ENCODE peak calls at places on chromosome 10, in six cellular contexts. U is CD4-positive, alpha-beta memory T cell; N is thoracic aorta; K is neural progenitor cell; C is tibial artery; I is CD8-positive, alpha-beta memory T cell. M is an unnamed sample.

GRCh38 chr10:119677904-119678755 is 26.9 kb downstream of the BAG3 start:
- DNase-seq in U (no peak), N (no peak), K (no peak), C (no peak), I (no peak), M (no peak)

GRCh38 chr10:29895436-29895835 is 163.9 kb downstream of the JCAD start:
- DNase-seq in U (no peak), N (peak; percentile 80), K (peak; percentile 41), C (peak; percentile 84), I (no peak), M (peak; percentile 91)

GRCh38 chr10:31134303-31134928 is 102.8 kb upstream of the ZNF438 start:
- DNase-seq in U (no peak), N (no peak), K (no peak), C (no peak), I (no peak), M (no peak)

GRCh38 chr10:35386594-35387174 is 50.4 kb downstream of the CCNY start:
- DNase-seq in U (no peak), N (no peak), K (peak; percentile 57), C (no peak), I (no peak), M (no peak)

GRCh38 chr10:13450078-13450477 is 78.7 kb downstream of the BEND7 start:
- DNase-seq in U (no peak), N (no peak), K (no peak), C (no peak), I (no peak), M (no peak)

GRCh38 chr10:83166344-83166743 is 973.0 kb upstream of the GHITM start:
- DNase-seq in U (no peak), N (no peak), K (peak; percentile 81), C (no peak), I (no peak), M (no peak)

GRCh38 chr10:86900955-86901354 is 56.5 kb downstream of the MMRN2 start:
- DNase-seq in U (no peak), N (peak; percentile 44), K (no peak), C (peak; percentile 60), I (no peak), M (peak; percentile 83)

GRCh38 chr10:44804661-44805060 is 106.5 kb upstream of the TMEM72 start:
- DNase-seq in U (no peak), N (no peak), K (no peak), C (no peak), I (no peak), M (no peak)

GRCh38 chr10:63219749-63220148 is 86.6 kb downstream of the NRBF2 start:
- DNase-seq in U (no peak), N (no peak), K (no peak), C (no peak), I (no peak), M (no peak)

GRCh38 chr10:4704034-4704545 is 121.9 kb upstream of the AKR1E2 start:
- DNase-seq in U (no peak), N (no peak), K (no peak), C (no peak), I (no peak), M (no peak)

GRCh38 chr10:76497671-76498070 is 1066.2 kb downstream of the LRMDA start:
- DNase-seq in U (no peak), N (no peak), K (no peak), C (no peak), I (no peak), M (no peak)

GRCh38 chr10:70851597-70852475 is 36.1 kb downstream of the SGPL1 start:
- DNase-seq in U (no peak), N (no peak), K (no peak), C (no peak), I (no peak), M (no peak)

GRCh38 chr10:113362645-113363091 is 190.2 kb upstream of the HABP2 start:
- DNase-seq in U (no peak), N (no peak), K (no peak), C (peak; percentile 78), I (no peak), M (no peak)

GRCh38 chr10:34290412-34291082 is 524.5 kb downstream of the PARD3 start:
- DNase-seq in U (no peak), N (peak; percentile 26), K (no peak), C (peak; percentile 40), I (no peak), M (peak; percentile 77)

GRCh38 chr10:101321073-101321472 is 32.9 kb upstream of the BTRC start:
- DNase-seq in U (no peak), N (no peak), K (peak; percentile 31), C (no peak), I (no peak), M (no peak)

GRCh38 chr10:63757067-63757466 is 235.9 kb downstream of the REEP3 start:
- DNase-seq in U (no peak), N (no peak), K (no peak), C (no peak), I (no peak), M (no peak)

GRCh38 chr10:73590881-73591577 is at the start of gene USP54:
- DNase-seq in U (peak; percentile 21), N (no peak), K (peak; percentile 69), C (no peak), I (peak; percentile 14), M (no peak)

GRCh38 chr10:125154529-125154928 is 5.8 kb downstream of the CTBP2 start:
- DNase-seq in U (no peak), N (no peak), K (no peak), C (no peak), I (no peak), M (no peak)

GRCh38 chr10:59793924-59794323 is 40.7 kb upstream of the MRLN start:
- DNase-seq in U (no peak), N (no peak), K (no peak), C (no peak), I (no peak), M (no peak)

GRCh38 chr10:15824498-15824897 is 35.8 kb downstream of the MINDY3 start:
- DNase-seq in U (no peak), N (no peak), K (no peak), C (no peak), I (no peak), M (no peak)

GRCh38 chr10:6074489-6075301 is 12.5 kb upstream of the IL2RA start:
- DNase-seq in U (no peak), N (no peak), K (no peak), C (no peak), I (no peak), M (peak; percentile 53)

GRCh38 chr10:15579605-15580004 is 140.1 kb downstream of the ITGA8 start:
- DNase-seq in U (no peak), N (no peak), K (no peak), C (no peak), I (no peak), M (no peak)

DNA sequence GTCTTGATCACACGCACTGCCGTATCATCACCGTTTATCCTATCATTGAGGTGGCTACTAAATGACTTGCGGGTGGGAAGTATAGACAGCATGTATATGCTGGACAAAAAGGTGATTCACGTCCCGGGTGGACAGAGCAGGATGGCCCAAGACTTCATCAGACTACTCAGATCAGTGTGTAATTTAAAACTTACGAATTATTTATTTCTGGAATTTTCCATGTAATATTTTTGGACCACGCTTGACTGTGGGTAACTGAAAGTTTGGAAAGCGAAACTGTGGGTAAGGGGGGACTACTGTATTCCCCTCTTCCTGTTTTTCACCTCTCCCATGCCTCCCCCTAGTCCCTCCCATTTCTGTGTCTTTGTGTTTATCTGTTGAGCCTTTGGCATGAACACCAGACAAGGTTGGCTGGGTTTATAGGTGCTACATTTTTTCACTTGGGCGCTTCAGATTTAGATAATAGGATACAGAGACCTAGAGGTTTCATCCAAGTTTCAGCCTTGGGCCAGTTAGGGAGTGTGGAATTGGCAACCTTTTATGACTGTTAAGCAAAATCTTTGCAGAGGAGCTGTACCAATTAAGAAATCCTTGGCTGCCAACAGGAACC is 55.8 kb downstream of the RBM20 start:
- DNase-seq in U (no peak), N (no peak), K (no peak), C (no peak), I (no peak), M (peak; percentile 33)
- H3K27ac ChIP-seq in U (no peak overlapping the region), N (peak overlapping the region; percentile 1), K (no peak overlapping the region), C (no peak overlapping the region), I (no peak overlapping the region), M (peak overlapping the region; percentile 66)

DNA sequence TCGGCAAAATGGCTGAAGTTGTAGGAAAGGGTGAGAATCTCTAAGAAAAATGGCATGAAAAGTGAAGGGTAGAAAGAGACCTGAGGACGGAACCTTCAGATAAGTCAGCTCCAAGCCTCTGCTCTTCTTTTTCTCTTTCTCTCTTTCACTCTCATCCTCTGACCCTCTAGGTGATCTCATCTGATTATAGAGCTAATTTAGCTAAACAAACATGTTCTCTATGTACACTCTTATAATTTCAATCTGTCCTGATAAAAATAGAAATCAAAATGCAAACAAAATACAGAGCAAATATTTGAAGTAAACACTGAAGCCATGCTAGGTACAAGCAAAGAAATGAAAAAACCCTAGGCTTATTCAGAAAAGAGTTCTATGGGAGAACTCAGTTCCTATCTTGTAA is 14.4 kb upstream of the CUBN start:
- DNase-seq in U (no peak), N (no peak), K (no peak), C (no peak), I (no peak), M (no peak)
- H3K27ac ChIP-seq in U (no peak overlapping the region), N (peak overlapping the region; percentile 66), K (no peak overlapping the region), C (peak overlapping the region; percentile 45), I (no peak overlapping the region), M (no peak overlapping the region)

GRCh38 chr10:50362547-50363125 is 111.3 kb upstream of the ASAH2 start:
- DNase-seq in U (no peak), N (no peak), K (no peak), C (no peak), I (no peak), M (no peak)
- H3K27ac ChIP-seq in U (no peak overlapping the region), N (no peak overlapping the region), K (no peak overlapping the region), C (no peak overlapping the region), I (no peak overlapping the region), M (no peak overlapping the region)

DNA sequence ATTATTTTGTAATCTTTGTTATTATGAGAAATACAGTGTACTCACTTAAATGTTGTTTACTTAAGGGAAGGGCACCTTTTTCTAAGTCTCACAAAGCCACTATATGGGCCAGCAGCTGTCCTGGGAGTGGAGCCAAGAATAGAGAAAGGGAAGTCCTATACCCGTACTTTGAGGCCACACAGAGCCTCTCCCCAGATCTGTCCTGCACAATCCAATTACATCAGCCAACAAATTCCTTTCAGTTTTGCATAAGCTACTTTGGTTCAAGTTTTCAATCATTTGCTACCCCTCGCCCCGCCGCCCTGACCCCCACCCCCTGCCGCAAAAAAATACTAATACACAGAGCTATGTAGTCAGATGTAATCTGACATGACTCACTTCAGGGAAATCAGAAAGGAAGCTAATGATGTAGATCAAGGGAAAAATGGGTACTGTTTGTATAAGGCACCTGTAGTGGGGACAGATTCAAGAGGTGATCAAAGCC is 297.4 kb upstream of the NEBL start:
- DNase-seq in U (no peak), N (no peak), K (no peak), C (no peak), I (no peak), M (no peak)
- H3K27ac ChIP-seq in U (no peak overlapping the region), N (no peak overlapping the region), K (no peak overlapping the region), C (no peak overlapping the region), I (no peak overlapping the region), M (no peak overlapping the region)

GRCh38 chr10:75035975-75036708 is 75.3 kb upstream of the SAMD8 start:
- DNase-seq in U (no peak), N (no peak), K (no peak), C (no peak), I (no peak), M (no peak)
- H3K27ac ChIP-seq in U (no peak overlapping the region), N (no peak overlapping the region), K (no peak overlapping the region), C (no peak overlapping the region), I (no peak overlapping the region), M (no peak overlapping the region)

GRCh38 chr10:128150045-128150493 is 23.8 kb upstream of the MKI67 start:
- DNase-seq in U (peak; percentile 82), N (no peak), K (peak; percentile 93), C (no peak), I (peak; percentile 78), M (no peak)
- H3K27ac ChIP-seq in U (no peak overlapping the region), N (no peak overlapping the region), K (no peak overlapping the region), C (no peak overlapping the region), I (no peak overlapping the region), M (no peak overlapping the region)

M was measured in coronary artery.